ENCODE peak calls at places on chromosomes 3 and 15, in six cellular contexts. P, W, X, C, M and U are unnamed samples.

GRCh38 chr3:78867409-78868372 is 900.1 kb downstream of the ROBO1 start:
- DNase-seq in C (no peak), M (no peak), X (no peak), P (no peak), W (no peak), U (no peak)

GRCh38 chr15:61186905-61187865 is 41.9 kb downstream of the RORA start:
- DNase-seq in P (peak; percentile 67), X (no peak), M (no peak), C (no peak), W (no peak), U (peak; percentile 28)

GRCh38 chr15:47856071-47856470 is 138.8 kb downstream of the SEMA6D start:
- DNase-seq in W (no peak), P (no peak), C (no peak), M (no peak), X (no peak), U (no peak)

GRCh38 chr15:40069178-40070165 is 30.5 kb upstream of the SRP14 start:
- DNase-seq in C (peak; percentile 91), W (peak; percentile 100), M (peak; percentile 84), X (no peak), P (peak; percentile 100), U (peak; percentile 94)

GRCh38 chr3:71112576-71112975 is 471.0 kb downstream of the FOXP1 start:
- DNase-seq in P (no peak), X (no peak), W (no peak), C (no peak), M (no peak), U (no peak)

GRCh38 chr15:79166311-79166955 is 75.9 kb upstream of the RASGRF1 start:
- DNase-seq in M (no peak), W (no peak), X (no peak), C (no peak), P (no peak), U (no peak)

GRCh38 chr3:13217253-13217652 is 144.0 kb upstream of the IQSEC1 start:
- DNase-seq in C (no peak), W (no peak), M (no peak), X (no peak), P (no peak), U (no peak)

GRCh38 chr3:79286882-79287281 is 480.9 kb downstream of the ROBO1 start:
- DNase-seq in M (no peak), C (no peak), X (no peak), W (no peak), P (no peak), U (no peak)

GRCh38 chr3:70982700-70983140 is 600.8 kb downstream of the FOXP1 start:
- DNase-seq in C (peak; percentile 54), W (peak; percentile 12), P (peak; percentile 74), M (peak; percentile 66), X (no peak), U (no peak)

GRCh38 chr3:131221731-131222130 is 159.8 kb upstream of the NUDT16 start:
- DNase-seq in P (no peak), X (no peak), M (peak; percentile 3), W (no peak), C (no peak), U (no peak)

GRCh38 chr3:111717601-111718000 is 122.5 kb upstream of the ZBED2 start:
- DNase-seq in P (peak; percentile 84), M (peak; percentile 88), X (peak; percentile 79), W (peak; percentile 62), C (peak; percentile 77), U (peak; percentile 89)

GRCh38 chr3:5122741-5123706 is 932 bp downstream of the ARL8B start:
- DNase-seq in W (peak; percentile 24), M (peak; percentile 33), P (peak; percentile 63), X (peak; percentile 46), C (peak; percentile 18), U (peak; percentile 57)

GRCh38 chr3:67790043-67790442 is 135.6 kb upstream of the SUCLG2 start:
- DNase-seq in W (no peak), C (peak; percentile 25), P (peak; percentile 50), X (peak; percentile 75), M (peak; percentile 49), U (peak; percentile 71)

GRCh38 chr3:25476639-25477038 is 48.6 kb downstream of the RARB start:
- DNase-seq in X (no peak), M (no peak), W (no peak), P (peak; percentile 64), C (peak; percentile 23), U (no peak)

GRCh38 chr15:95853350-95853749 is 477.1 kb upstream of the NR2F2 start:
- DNase-seq in C (no peak), M (no peak), X (no peak), W (no peak), P (no peak), U (no peak)

GRCh38 chr3:18295171-18295920 is 129.8 kb downstream of the SATB1 start:
- DNase-seq in M (peak; percentile 80), X (no peak), W (peak; percentile 26), C (peak; percentile 27), P (no peak), U (no peak)

GRCh38 chr3:135895106-135895733 is 70.3 kb upstream of the PPP2R3A start:
- DNase-seq in C (peak; percentile 57), P (peak; percentile 82), X (no peak), W (peak; percentile 32), M (peak; percentile 71), U (peak; percentile 87)

GRCh38 chr15:66901336-66902100 is 163.9 kb upstream of the SMAD3 start:
- DNase-seq in X (no peak), W (no peak), M (peak; percentile 45), C (no peak), P (no peak), U (no peak)

GRCh38 chr3:71684752-71685151 is 40.5 kb downstream of the EIF4E3 start:
- DNase-seq in W (no peak), C (peak; percentile 25), M (no peak), P (no peak), X (no peak), U (peak; percentile 48)

GRCh38 chr3:95162794-95163193 is 1099.9 kb downstream of the NSUN3 start:
- DNase-seq in W (no peak), M (no peak), P (no peak), X (no peak), C (no peak), U (no peak)

GRCh38 chr15:67611803-67612369 is 69.4 kb downstream of the MAP2K5 start:
- DNase-seq in P (no peak), X (no peak), M (no peak), W (no peak), C (no peak), U (no peak)

GRCh38 chr3:193132923-193133463 is 108.0 kb upstream of the PLAAT1 start:
- DNase-seq in C (no peak), X (no peak), M (no peak), W (no peak), P (no peak), U (no peak)

GRCh38 chr3:77746892-77747291 is 707.0 kb downstream of the ROBO2 start:
- DNase-seq in M (no peak), C (no peak), W (no peak), P (no peak), X (no peak), U (no peak)
- H3K4me3 ChIP-seq in M (no peak overlapping the region), C (no peak overlapping the region), W (no peak overlapping the region), P (no peak overlapping the region), X (no peak overlapping the region), U (no peak overlapping the region)

GRCh38 chr3:52299815-52300611 is 12.4 kb downstream of the GLYCTK start:
- DNase-seq in X (no peak), C (peak; percentile 72), M (peak; percentile 38), P (peak; percentile 71), W (peak; percentile 74), U (peak; percentile 96)

GRCh38 chr3:52305926-52306325 is 10.2 kb upstream of the DNAH1 start:
- DNase-seq in P (no peak), C (no peak), W (no peak), M (no peak), X (no peak), U (no peak)

GRCh38 chr3:52301042-52301441 is 13.4 kb downstream of the GLYCTK start:
- DNase-seq in C (no peak), W (no peak), M (no peak), P (no peak), X (no peak), U (no peak)

GRCh38 chr3:52299247-52299657 is 11.6 kb downstream of the GLYCTK start:
- DNase-seq in W (no peak), P (no peak), X (no peak), C (no peak), M (no peak), U (no peak)

GRCh38 chr3:52302426-52303185 is 13.5 kb upstream of the DNAH1 start:
- DNase-seq in M (no peak), W (no peak), C (no peak), P (no peak), X (no peak), U (no peak)
- H3K4me1 ChIP-seq in M (peaks cover 16% of the 10 kb centered on the region), W (no peaks in the 10 kb centered on the region), C (peaks cover 28% of the 10 kb centered on the region), P (peaks cover 6% of the 10 kb centered on the region), X (peaks cover 13% of the 10 kb centered on the region), U (peaks cover 41% of the 10 kb centered on the region)

DNA sequence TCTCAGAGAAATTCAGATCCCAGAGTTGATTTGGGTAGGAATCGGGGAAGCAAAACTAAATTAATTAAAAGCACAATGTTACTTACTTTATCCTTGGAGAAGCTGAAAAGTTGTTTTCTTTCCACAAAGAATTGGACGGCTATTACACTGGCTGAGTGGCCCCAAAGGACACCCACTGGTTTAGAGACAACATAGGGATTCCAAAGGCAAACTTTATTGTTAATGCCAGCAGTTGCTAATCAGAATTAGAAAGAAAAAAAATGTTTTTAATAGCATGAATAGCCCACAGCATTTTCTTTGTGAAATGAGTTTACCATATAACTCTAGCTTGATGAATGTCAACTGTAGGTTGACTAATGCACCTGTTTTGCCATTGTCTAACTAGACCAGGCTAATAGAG is 51.7 kb downstream of the WDR49 start:
- DNase-seq in C (no peak), W (no peak), P (no peak), M (no peak), X (no peak), U (no peak)
- H3K4me3 ChIP-seq in C (no peak overlapping the region), W (no peak overlapping the region), P (no peak overlapping the region), M (no peak overlapping the region), X (no peak overlapping the region), U (no peak overlapping the region)

DNA sequence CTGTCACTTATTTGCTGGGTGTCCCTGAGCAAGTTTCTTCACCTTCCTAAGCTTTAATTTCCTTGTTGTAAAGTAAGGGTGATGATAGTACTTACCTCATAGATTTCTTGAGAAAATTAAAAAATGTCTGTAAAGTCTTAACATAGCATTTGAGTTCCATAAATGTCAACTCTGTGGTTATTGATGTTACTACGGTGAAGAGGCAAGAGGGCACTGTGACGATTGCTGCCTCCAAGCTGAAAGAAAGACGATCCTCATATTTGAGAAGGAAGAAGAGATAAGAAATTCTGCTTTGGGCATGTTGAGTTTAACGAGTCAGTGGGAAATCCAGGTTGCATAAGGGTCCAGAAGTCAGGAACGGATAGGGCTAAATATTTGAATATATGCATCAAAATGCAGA is 240.8 kb upstream of the ZPLD1 start:
- DNase-seq in P (no peak), M (no peak), X (no peak), C (no peak), W (no peak), U (no peak)
- H3K4me1 ChIP-seq in P (peaks cover 52% of the 10 kb centered on the region), M (peaks cover 16% of the 10 kb centered on the region), X (no peaks in the 10 kb centered on the region), C (peaks cover 10% of the 10 kb centered on the region), W (peaks cover 23% of the 10 kb centered on the region), U (no peaks in the 10 kb centered on the region)

GRCh38 chr3:57889807-57890206 is 118.4 kb upstream of the FLNB start:
- DNase-seq in W (no peak), X (no peak), P (peak; percentile 69), C (no peak), M (no peak), U (no peak)
- H3K4me3 ChIP-seq in W (no peak overlapping the region), X (no peak overlapping the region), P (no peak overlapping the region), C (peak overlapping the region; percentile 39), M (no peak overlapping the region), U (peak overlapping the region; percentile 27)